ENCODE peak calls at places on chromosomes 16 and 17, in four cellular contexts. G, I, L and T are unnamed samples.
A peak's percentile ranks its signal among the peaks of the same experiment; 100 is the strongest.

GRCh38 chr16:47990676-47991075 is 165.1 kb downstream of the ABCC12 start:
- DNase-seq in G (no peak), I (no peak), L (no peak), T (no peak)

GRCh38 chr16:47475786-47476185 is 14.7 kb downstream of the PHKB start:
- DNase-seq in G (no peak), I (no peak), L (no peak), T (no peak)

GRCh38 chr16:28182183-28182582 is 29.6 kb downstream of the XPO6 start:
- DNase-seq in G (no peak), I (no peak), L (no peak), T (no peak)

GRCh38 chr16:8831450-8832382 is 34.1 kb downstream of the PMM2 start:
- DNase-seq in G (no peak), I (no peak), L (no peak), T (no peak)

GRCh38 chr17:76232342-76232741 is 8.0 kb downstream of the RNF157 start:
- DNase-seq in G (no peak), I (no peak), L (peak; percentile 52), T (no peak)

GRCh38 chr16:19831678-19832077 is 53.0 kb downstream of the GPRC5B start:
- DNase-seq in G (no peak), I (no peak), L (peak; percentile 42), T (no peak)

GRCh38 chr17:76544123-76544915 is 4.5 kb downstream of the PRCD start:
- DNase-seq in G (no peak), I (peak; percentile 90), L (no peak), T (no peak)

GRCh38 chr16:57503366-57503765 is 17.1 kb upstream of the DOK4 start:
- DNase-seq in G (no peak), I (no peak), L (no peak), T (no peak)

GRCh38 chr17:58284613-58285421 is 4.1 kb upstream of the MPO start:
- DNase-seq in G (peak; percentile 99), I (no peak), L (no peak), T (no peak)

GRCh38 chr16:88599092-88599733 is 29.0 kb downstream of the ZC3H18 start:
- DNase-seq in G (peak; percentile 77), I (no peak), L (no peak), T (peak; percentile 50)

GRCh38 chr16:73171901-73172619 is 124.1 kb upstream of the ZFHX3 start:
- DNase-seq in G (no peak), I (peak; percentile 28), L (no peak), T (no peak)

GRCh38 chr17:82647593-82648164 is 565 bp downstream of the WDR45B start:
- DNase-seq in G (no peak), I (peak; percentile 89), L (no peak), T (peak; percentile 42)

GRCh38 chr17:78888911-78889496 is 14.0 kb downstream of the CEP295NL start:
- DNase-seq in G (no peak), I (no peak), L (no peak), T (no peak)

DNA sequence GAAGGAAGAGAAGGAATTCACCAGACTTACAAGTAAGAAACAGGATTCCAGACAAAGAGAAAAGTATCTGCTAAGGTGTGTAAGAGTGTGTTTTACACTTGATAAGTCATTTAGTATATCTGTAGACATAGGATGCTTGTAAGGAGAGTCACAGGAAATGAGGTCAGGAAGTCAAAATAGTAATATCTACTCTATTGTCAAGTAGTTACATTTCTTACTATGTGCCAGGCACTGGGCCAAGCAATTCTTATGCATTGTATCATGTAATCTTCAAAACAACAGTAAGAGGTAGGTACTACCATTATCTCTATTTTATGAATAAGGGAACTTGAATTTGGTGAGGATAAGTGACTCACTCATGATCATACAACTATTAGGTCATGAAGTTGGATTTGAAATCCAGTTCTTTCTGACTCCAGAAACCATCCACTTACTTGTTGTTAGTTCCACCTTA is 129.1 kb downstream of the SNX11 start:
- DNase-seq in G (no peak), I (no peak), L (no peak), T (no peak)
- H3K27ac ChIP-seq in G (no peak overlapping the region), I (no peak overlapping the region), L (peak overlapping the region; percentile 45), T (no peak overlapping the region)

DNA sequence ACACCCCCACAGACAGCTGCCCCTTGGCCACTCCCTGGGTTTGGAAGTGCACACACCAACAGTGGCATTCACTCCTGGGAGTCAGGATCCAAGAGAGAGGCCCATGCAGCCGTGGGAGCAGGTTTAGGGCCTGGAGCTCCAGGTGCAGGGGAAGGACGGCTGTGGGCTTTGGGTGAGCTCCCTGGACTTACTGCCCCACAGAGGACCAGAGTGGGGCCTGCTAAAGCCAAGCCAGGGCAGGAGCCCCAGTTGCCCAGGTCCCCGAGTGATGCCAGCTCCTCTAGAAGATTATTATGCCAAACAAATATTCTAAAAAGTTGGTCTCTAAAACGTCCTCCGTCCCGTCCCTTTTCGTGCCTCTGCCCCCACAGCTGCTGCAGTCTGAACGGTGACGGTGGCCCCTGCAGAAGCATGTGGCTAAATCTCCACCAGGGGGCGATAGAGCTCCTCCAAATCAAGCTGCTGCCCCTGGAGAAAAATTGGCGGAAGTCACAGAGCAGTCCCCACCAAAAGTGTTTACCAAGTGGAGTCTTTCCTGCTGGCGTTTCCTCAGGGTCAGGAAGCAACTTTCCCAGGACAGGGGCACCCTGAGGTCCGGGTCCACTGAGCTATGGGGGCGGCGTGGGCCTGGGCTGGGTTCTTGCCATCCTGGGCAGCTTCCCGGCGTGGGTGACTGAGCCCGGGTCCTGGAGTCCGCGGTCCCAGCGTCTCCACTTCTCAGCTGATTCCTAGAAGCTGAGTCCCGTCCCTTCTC is 4.2 kb downstream of the ARMC7 start:
- DNase-seq in G (peak; percentile 94), I (peak; percentile 94), L (no peak), T (peak; percentile 94)
- TF ChIP-seq POLR2AphosphoS5 in G (no peak), I (no peak), L (peak; percentile 43), T (no peak)

DNA sequence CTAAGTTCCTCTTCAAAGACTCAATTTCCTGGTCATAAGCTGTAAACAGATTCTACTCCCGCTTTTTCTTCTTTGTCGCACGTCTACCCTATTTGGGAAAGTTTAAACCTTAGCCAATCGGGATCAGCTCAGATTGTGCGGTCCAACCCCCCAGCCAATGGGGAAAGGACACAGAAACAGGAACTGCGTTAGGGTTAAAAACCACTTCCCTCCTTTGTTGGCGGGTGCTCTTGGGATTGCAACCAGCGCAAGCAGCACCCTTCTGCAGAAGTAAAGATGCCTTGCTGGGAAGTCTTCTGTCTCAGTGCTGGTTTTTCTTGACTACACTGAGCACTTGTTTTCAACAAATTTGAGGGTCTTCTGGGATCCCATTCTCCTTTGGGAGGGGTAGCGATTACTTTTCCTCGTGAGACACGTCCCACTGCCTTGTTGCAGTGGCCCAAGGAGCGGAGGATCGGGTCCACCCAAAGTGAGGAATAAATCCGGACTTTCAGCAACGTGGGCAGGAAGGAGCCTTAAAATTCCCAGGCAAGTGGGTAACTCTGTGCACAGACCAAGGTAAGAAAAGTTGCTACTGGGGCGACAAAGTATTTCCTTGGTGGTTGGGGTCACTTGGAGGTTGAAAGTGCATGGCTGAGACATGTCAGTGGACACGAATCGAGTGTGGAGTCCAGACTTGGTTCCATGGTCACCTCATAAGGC is 1.0 kb upstream of the YPEL3 start:
- DNase-seq in G (peak; percentile 50), I (no peak), L (no peak), T (no peak)
- H3K27ac ChIP-seq in G (no peak overlapping the region), I (peak overlapping the region; percentile 85), L (no peak overlapping the region), T (peak overlapping the region; percentile 91)

GRCh38 chr17:74892013-74892841 is 1.2 kb downstream of the FADS6 start:
- DNase-seq in G (no peak), I (peak; percentile 72), L (no peak), T (no peak)
- TF ChIP-seq POLR2AphosphoS5 in G (no peak), I (no peak), L (no peak), T (no peak)

GRCh38 chr17:45282683-45283644 is 21.1 kb upstream of the SPATA32 start:
- DNase-seq in G (no peak), I (no peak), L (no peak), T (no peak)
- H3K27ac ChIP-seq in G (no peak overlapping the region), I (no peak overlapping the region), L (peak overlapping the region; percentile 20), T (no peak overlapping the region)

GRCh38 chr17:80826955-80827645 is 164.5 kb upstream of the CHMP6 start:
- DNase-seq in G (no peak), I (peak; percentile 73), L (no peak), T (no peak)
- TF ChIP-seq POLR2AphosphoS5 in G (no peak), I (peak; percentile 72), L (no peak), T (peak; percentile 16)

GRCh38 chr16:15521758-15522509 is 87.5 kb downstream of the BMERB1 start:
- DNase-seq in G (no peak), I (peak; percentile 75), L (no peak), T (no peak)
- H3K27ac ChIP-seq in G (no peak overlapping the region), I (peak overlapping the region; percentile 91), L (no peak overlapping the region), T (peak overlapping the region; percentile 66)

GRCh38 chr16:55384848-55385247 is 60.8 kb downstream of the IRX6 start:
- DNase-seq in G (no peak), I (no peak), L (no peak), T (no peak)
- TF ChIP-seq POLR2AphosphoS5 in G (no peak), I (no peak), L (no peak), T (no peak)

GRCh38 chr17:44978807-44979206 is 10.7 kb upstream of the C1QL1 start:
- DNase-seq in G (no peak), I (no peak), L (no peak), T (no peak)

GRCh38 chr17:44977740-44978584 is 9.9 kb upstream of the C1QL1 start:
- DNase-seq in G (no peak), I (no peak), L (no peak), T (no peak)

GRCh38 chr17:44979426-44980273 is 11.5 kb upstream of the C1QL1 start:
- DNase-seq in G (no peak), I (no peak), L (no peak), T (no peak)

GRCh38 chr17:44976198-44976597 is 8.1 kb upstream of the C1QL1 start:
- DNase-seq in G (no peak), I (no peak), L (no peak), T (no peak)

GRCh38 chr17:44977065-44977464 is 9.0 kb upstream of the C1QL1 start:
- DNase-seq in G (no peak), I (no peak), L (no peak), T (no peak)
- H3K27ac ChIP-seq in G (no peak overlapping the region), I (no peak overlapping the region), L (no peak overlapping the region), T (peak overlapping the region; percentile 73)

GRCh38 chr17:15892679-15893332 is 52.1 kb upstream of the ADORA2B start:
- DNase-seq in G (no peak), I (no peak), L (no peak), T (no peak)
- TF ChIP-seq POLR2AphosphoS5 in G (no peak), I (no peak), L (no peak), T (no peak)